ENCODE peak calls at places on chromosomes 5 and 9, in six cellular contexts. One of them, this sample, is unnamed.

GRCh38 chr9:113588936-113589335 is 125.4 kb downstream of the RGS3 start:
- DNase-seq in HepG2: no peak
- DNase-seq in K562: no peak
- DNase-seq in GM12891: no peak
- DNase-seq in H1: no peak
- DNase-seq in GM12878: no peak
- DNase-seq in this sample: no peak

GRCh38 chr9:130990362-130991226 is 18.4 kb upstream of the LAMC3 start:
- DNase-seq in HepG2: no peak
- DNase-seq in K562: peak
- DNase-seq in GM12891: no peak
- DNase-seq in H1: no peak
- DNase-seq in GM12878: no peak
- DNase-seq in this sample: no peak

GRCh38 chr9:78004478-78005229 is 27.0 kb downstream of the GNAQ start:
- DNase-seq in HepG2: peak
- DNase-seq in K562: peak
- DNase-seq in GM12891: no peak
- DNase-seq in H1: no peak
- DNase-seq in GM12878: no peak
- DNase-seq in this sample: no peak

GRCh38 chr5:91311697-91312501 is 71.2 kb downstream of the ARRDC3 start:
- DNase-seq in HepG2: peak
- DNase-seq in K562: no peak
- DNase-seq in GM12891: peak
- DNase-seq in H1: no peak
- DNase-seq in GM12878: peak
- DNase-seq in this sample: peak

GRCh38 chr9:137916540-137916939 is 39.0 kb downstream of the CACNA1B start:
- DNase-seq in HepG2: no peak
- DNase-seq in K562: no peak
- DNase-seq in GM12891: no peak
- DNase-seq in H1: no peak
- DNase-seq in GM12878: no peak
- DNase-seq in this sample: no peak

GRCh38 chr5:103620851-103621547 is 58.4 kb upstream of the NUDT12 start:
- DNase-seq in HepG2: no peak
- DNase-seq in K562: no peak
- DNase-seq in GM12891: no peak
- DNase-seq in H1: no peak
- DNase-seq in GM12878: no peak
- DNase-seq in this sample: no peak

GRCh38 chr5:56094579-56095361 is 100.0 kb upstream of the IL6ST start:
- DNase-seq in HepG2: no peak
- DNase-seq in K562: no peak
- DNase-seq in GM12891: no peak
- DNase-seq in H1: no peak
- DNase-seq in GM12878: no peak
- DNase-seq in this sample: no peak

GRCh38 chr9:115275753-115276152 is 157.8 kb upstream of the TNC start:
- DNase-seq in HepG2: no peak
- DNase-seq in K562: no peak
- DNase-seq in GM12891: no peak
- DNase-seq in H1: no peak
- DNase-seq in GM12878: no peak
- DNase-seq in this sample: no peak

GRCh38 chr5:151697452-151697851 is 10.7 kb upstream of the SPARC start:
- DNase-seq in HepG2: no peak
- DNase-seq in K562: no peak
- DNase-seq in GM12891: no peak
- DNase-seq in H1: no peak
- DNase-seq in GM12878: no peak
- DNase-seq in this sample: no peak

GRCh38 chr5:159906957-159907356 is 9.3 kb upstream of the ADRA1B start:
- DNase-seq in HepG2: no peak
- DNase-seq in K562: no peak
- DNase-seq in GM12891: no peak
- DNase-seq in H1: no peak
- DNase-seq in GM12878: no peak
- DNase-seq in this sample: no peak

GRCh38 chr5:12707560-12707959 is 803.3 kb upstream of the CTNND2 start:
- DNase-seq in HepG2: no peak
- DNase-seq in K562: no peak
- DNase-seq in GM12891: no peak
- DNase-seq in H1: no peak
- DNase-seq in GM12878: no peak
- DNase-seq in this sample: no peak

GRCh38 chr9:98438701-98439100 is 183.3 kb upstream of the TBC1D2 start:
- DNase-seq in HepG2: no peak
- DNase-seq in K562: no peak
- DNase-seq in GM12891: no peak
- DNase-seq in H1: no peak
- DNase-seq in GM12878: no peak
- DNase-seq in this sample: no peak

GRCh38 chr9:69168709-69169217 is 5.3 kb upstream of the TJP2 start:
- DNase-seq in HepG2: peak
- DNase-seq in K562: peak
- DNase-seq in GM12891: peak
- DNase-seq in H1: peak
- DNase-seq in GM12878: no peak
- DNase-seq in this sample: no peak
- TF ChIP-seq TAF1 in HepG2: no peak
- TF ChIP-seq TAF1 in K562: no peak
- TF ChIP-seq TAF1 in GM12891: no peak
- TF ChIP-seq TAF1 in H1: no peak
- TF ChIP-seq TAF1 in GM12878: no peak
- TF ChIP-seq TAF1 in this sample: no peak

DNA sequence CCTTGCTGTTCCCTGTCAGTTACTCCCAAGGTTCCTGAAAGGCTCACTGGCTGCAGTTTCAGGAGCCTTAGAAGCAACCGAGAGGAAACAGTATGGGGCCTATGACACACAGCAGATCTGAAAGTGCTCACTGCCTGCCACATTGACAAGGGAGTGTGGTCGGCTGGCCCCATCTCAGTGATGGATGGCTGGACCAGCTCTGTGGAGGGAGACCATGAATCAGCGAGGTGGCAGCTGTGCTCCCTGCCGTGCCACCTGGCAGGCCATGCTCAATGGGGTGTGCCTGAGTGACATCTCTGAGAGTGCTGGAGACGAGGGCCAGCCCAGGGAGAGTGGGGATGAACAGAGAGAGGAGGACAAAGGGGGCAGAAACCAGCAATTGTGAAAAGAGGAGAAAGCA is 49.1 kb downstream of the DOCK2 start:
- DNase-seq in HepG2: no peak
- DNase-seq in K562: no peak
- DNase-seq in GM12891: no peak
- DNase-seq in H1: no peak
- DNase-seq in GM12878: no peak
- DNase-seq in this sample: no peak
- TF ChIP-seq POLR2AphosphoS5 in HepG2: no peak
- TF ChIP-seq POLR2AphosphoS5 in K562: no peak
- TF ChIP-seq POLR2AphosphoS5 in GM12891: no peak
- TF ChIP-seq POLR2AphosphoS5 in H1: no peak
- TF ChIP-seq POLR2AphosphoS5 in GM12878: peak
- TF ChIP-seq POLR2AphosphoS5 in this sample: no peak

GRCh38 chr5:146860213-146860891 is 18.2 kb downstream of the PPP2R2B start:
- DNase-seq in HepG2: peak
- DNase-seq in K562: no peak
- DNase-seq in GM12891: no peak
- DNase-seq in H1: no peak
- DNase-seq in GM12878: no peak
- DNase-seq in this sample: no peak
- TF ChIP-seq POLR2A in HepG2: no peak
- TF ChIP-seq POLR2A in K562: no peak
- TF ChIP-seq POLR2A in GM12891: no peak
- TF ChIP-seq POLR2A in H1: no peak
- TF ChIP-seq POLR2A in GM12878: no peak
- TF ChIP-seq POLR2A in this sample: no peak

GRCh38 chr9:123348317-123348992 is 7.5 kb upstream of the CRB2 start:
- DNase-seq in HepG2: no peak
- DNase-seq in K562: no peak
- DNase-seq in GM12891: no peak
- DNase-seq in H1: no peak
- DNase-seq in GM12878: no peak
- DNase-seq in this sample: peak

GRCh38 chr9:123350590-123351310 is 5.2 kb upstream of the CRB2 start:
- DNase-seq in HepG2: no peak
- DNase-seq in K562: no peak
- DNase-seq in GM12891: no peak
- DNase-seq in H1: no peak
- DNase-seq in GM12878: no peak
- DNase-seq in this sample: no peak

GRCh38 chr9:123349033-123349432 is 7.0 kb upstream of the CRB2 start:
- DNase-seq in HepG2: no peak
- DNase-seq in K562: no peak
- DNase-seq in GM12891: no peak
- DNase-seq in H1: no peak
- DNase-seq in GM12878: no peak
- DNase-seq in this sample: no peak

GRCh38 chr9:123347289-123348060 is 8.5 kb upstream of the CRB2 start:
- DNase-seq in HepG2: no peak
- DNase-seq in K562: no peak
- DNase-seq in GM12891: no peak
- DNase-seq in H1: no peak
- DNase-seq in GM12878: no peak
- DNase-seq in this sample: no peak

DNA sequence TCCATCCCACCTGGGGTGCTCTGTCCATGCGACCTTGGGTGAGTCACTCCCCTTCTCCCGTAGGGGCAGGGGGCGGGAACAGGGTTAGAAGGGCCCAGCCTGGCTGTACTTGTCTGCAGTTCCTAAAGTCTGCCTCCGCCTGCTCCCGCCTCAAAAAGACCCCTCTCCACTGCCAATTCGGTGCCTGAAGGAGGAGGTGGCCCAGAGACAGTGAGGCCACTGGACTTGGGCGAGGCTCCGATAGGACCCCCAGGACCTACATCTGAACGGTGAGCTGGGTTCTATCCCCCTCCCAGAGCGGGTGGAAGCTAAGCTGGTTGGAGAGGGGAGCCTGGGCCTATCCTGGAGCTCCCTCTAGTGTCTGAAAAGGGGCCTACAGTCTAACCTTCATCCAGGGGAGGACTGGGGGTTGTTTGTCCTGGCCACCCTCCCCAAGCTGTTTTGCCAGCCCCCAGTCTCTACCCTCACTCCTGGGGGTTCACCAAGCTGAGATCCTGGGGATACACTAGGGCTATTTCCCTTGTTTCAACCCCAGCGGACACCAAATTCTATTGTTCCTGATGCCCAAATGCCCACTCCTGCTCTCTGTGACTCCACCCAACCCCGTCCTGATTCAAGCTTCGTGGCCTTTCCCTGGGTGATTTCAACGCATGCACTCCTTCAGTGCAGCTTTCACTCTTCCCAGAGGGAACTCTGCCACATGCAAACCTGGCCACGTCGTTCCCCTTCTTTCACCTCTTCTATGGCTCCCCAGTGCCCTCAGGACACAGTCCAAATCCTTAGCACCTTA is 6.1 kb upstream of the CRB2 start:
- DNase-seq in HepG2: peak
- DNase-seq in K562: peak
- DNase-seq in GM12891: peak
- DNase-seq in H1: peak
- DNase-seq in GM12878: no peak
- DNase-seq in this sample: peak
- TF ChIP-seq TAF1 in HepG2: no peak
- TF ChIP-seq TAF1 in K562: no peak
- TF ChIP-seq TAF1 in GM12891: no peak
- TF ChIP-seq TAF1 in H1: no peak
- TF ChIP-seq TAF1 in GM12878: no peak
- TF ChIP-seq TAF1 in this sample: no peak

GRCh38 chr5:172426086-172426485 is 28.2 kb downstream of the SH3PXD2B start:
- DNase-seq in HepG2: no peak
- DNase-seq in K562: no peak
- DNase-seq in GM12891: no peak
- DNase-seq in H1: no peak
- DNase-seq in GM12878: no peak
- DNase-seq in this sample: no peak
- TF ChIP-seq POLR2AphosphoS5 in HepG2: no peak
- TF ChIP-seq POLR2AphosphoS5 in K562: no peak
- TF ChIP-seq POLR2AphosphoS5 in GM12891: no peak
- TF ChIP-seq POLR2AphosphoS5 in H1: no peak
- TF ChIP-seq POLR2AphosphoS5 in GM12878: no peak
- TF ChIP-seq POLR2AphosphoS5 in this sample: no peak

GRCh38 chr5:180494060-180494509 is at the start of gene CNOT6:
- DNase-seq in HepG2: peak
- DNase-seq in K562: peak
- DNase-seq in GM12891: peak
- DNase-seq in H1: peak
- DNase-seq in GM12878: peak
- DNase-seq in this sample: peak
- TF ChIP-seq POLR2A in HepG2: peak
- TF ChIP-seq POLR2A in K562: peak
- TF ChIP-seq POLR2A in GM12891: peak
- TF ChIP-seq POLR2A in H1: peak
- TF ChIP-seq POLR2A in GM12878: peak
- TF ChIP-seq POLR2A in this sample: peak

DNA sequence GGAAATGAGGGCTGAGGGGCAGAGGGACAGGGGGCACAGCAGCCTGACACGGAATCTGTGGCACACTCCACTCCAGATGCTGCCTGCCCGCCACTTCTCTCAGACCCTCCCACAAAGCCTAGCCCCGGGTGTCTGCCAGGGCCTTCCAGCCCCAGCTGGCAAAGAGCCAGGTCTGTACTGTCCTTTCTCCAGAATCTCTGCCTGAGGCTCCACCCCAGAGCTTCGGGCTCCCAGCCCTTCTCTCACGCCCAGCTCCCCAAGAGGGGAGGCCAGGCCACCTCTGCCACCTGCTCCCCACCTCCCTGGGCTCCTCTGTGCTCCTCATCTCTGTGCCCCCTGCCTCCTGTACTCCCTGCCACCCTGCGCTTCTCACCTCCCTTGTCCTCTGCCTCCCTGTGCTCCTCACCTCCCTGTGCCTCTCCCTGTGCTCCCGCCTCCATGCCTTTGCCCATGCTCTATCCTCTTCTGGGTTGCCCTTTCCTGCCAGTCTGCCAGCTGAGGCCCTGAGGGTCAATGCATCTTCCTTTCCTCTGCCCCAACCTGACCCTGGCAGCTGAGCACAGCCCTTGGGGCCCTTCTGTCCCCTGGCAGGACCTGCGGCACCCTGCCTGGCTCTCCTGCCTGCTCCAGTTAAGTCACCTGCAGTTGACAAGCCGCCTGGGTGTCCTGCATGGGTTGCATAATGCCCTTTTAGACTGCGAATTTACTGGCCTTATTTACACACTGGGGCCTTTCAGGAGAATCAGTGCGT is 36.4 kb downstream of the RASGEF1C start:
- DNase-seq in HepG2: peak
- DNase-seq in K562: peak
- DNase-seq in GM12891: no peak
- DNase-seq in H1: no peak
- DNase-seq in GM12878: no peak
- DNase-seq in this sample: no peak
- TF ChIP-seq TAF1 in HepG2: no peak
- TF ChIP-seq TAF1 in K562: no peak
- TF ChIP-seq TAF1 in GM12891: no peak
- TF ChIP-seq TAF1 in H1: no peak
- TF ChIP-seq TAF1 in GM12878: no peak
- TF ChIP-seq TAF1 in this sample: no peak

This sample was measured in GM12892.